ENCODE peak calls at places on chromosomes 4 and X, in five cellular contexts. N is IMR-90, B is dorsolateral prefrontal cortex, F is GM23338, E is astrocyte of the spinal cord. P is an unnamed sample.

GRCh38 chr4:25160714-25161598 is 707 bp upstream of the SEPSECS start:
- DNase-seq in N (no peak), B (no peak), F (no peak), E (peak), P (no peak)

GRCh38 chr4:101418055-101418454 is 70.7 kb upstream of the PPP3CA start:
- DNase-seq in N (no peak), B (no peak), F (no peak), E (peak), P (peak)

GRCh38 chrX:118755633-118756032 is 28.2 kb downstream of the IL13RA1 start:
- DNase-seq in N (no peak), B (no peak), F (no peak), E (no peak), P (no peak)

GRCh38 chrX:155293771-155294170 is 29.5 kb upstream of the RAB39B start:
- DNase-seq in N (no peak), B (no peak), F (no peak), E (no peak), P (no peak)

GRCh38 chr4:19819737-19820136 is 432.0 kb upstream of the SLIT2 start:
- DNase-seq in N (no peak), B (no peak), F (no peak), E (no peak), P (no peak)

GRCh38 chr4:28451346-28451745 is 1590.7 kb downstream of the STIM2 start:
- DNase-seq in N (no peak), B (no peak), F (no peak), E (no peak), P (no peak)

GRCh38 chrX:118603981-118604380 is 108.4 kb downstream of the DOCK11 start:
- DNase-seq in N (peak), B (peak), F (peak), E (peak), P (peak)

GRCh38 chr4:154807042-154807630 is 26.1 kb downstream of the RBM46 start:
- DNase-seq in N (peak), B (no peak), F (peak), E (peak), P (peak)

GRCh38 chrX:130754353-130754752 is 148.7 kb downstream of the ENOX2 start:
- DNase-seq in N (no peak), B (no peak), F (no peak), E (no peak), P (no peak)

GRCh38 chr4:99863-100262 is 24.4 kb upstream of the ZNF718 start:
- DNase-seq in N (no peak), B (no peak), F (peak), E (no peak), P (no peak)

GRCh38 chrX:22300130-22300529 is 27.4 kb downstream of the CBLL2 start:
- DNase-seq in N (peak), B (peak), F (no peak), E (peak), P (peak)

GRCh38 chr4:88963817-88964216 is 93.2 kb downstream of the FAM13A start:
- DNase-seq in N (peak), B (no peak), F (peak), E (peak), P (no peak)

GRCh38 chr4:173752610-173753009 is 222.6 kb upstream of the HAND2 start:
- DNase-seq in N (peak), B (no peak), F (peak), E (no peak), P (no peak)

GRCh38 chr4:54384563-54384962 is 155.5 kb downstream of the PDGFRA start:
- DNase-seq in N (peak), B (no peak), F (peak), E (peak), P (peak)

GRCh38 chrX:105552395-105552794 is 269.9 kb upstream of the NRK start:
- DNase-seq in N (no peak), B (no peak), F (no peak), E (peak), P (no peak)

GRCh38 chr4:184263461-184263860 is 45.8 kb upstream of the ENPP6 start:
- DNase-seq in N (no peak), B (no peak), F (no peak), E (no peak), P (no peak)

GRCh38 chr4:113683143-113683542 is 78.4 kb downstream of the CAMK2D start:
- DNase-seq in N (no peak), B (no peak), F (no peak), E (no peak), P (no peak)

GRCh38 chr4:102606261-102606660 is 105.1 kb downstream of the NFKB1 start:
- DNase-seq in N (no peak), B (no peak), F (no peak), E (no peak), P (no peak)

GRCh38 chrX:1502241-1502640 is 34.7 kb downstream of the P2RY8 start:
- DNase-seq in N (no peak), B (no peak), F (no peak), E (no peak), P (no peak)

GRCh38 chr4:2247128-2248043 is 5.5 kb upstream of the HAUS3 start:
- DNase-seq in N (no peak), B (no peak), F (no peak), E (no peak), P (no peak)

GRCh38 chr4:2402941-2403340 is 15.5 kb downstream of the ZFYVE28 start:
- DNase-seq in N (no peak), B (no peak), F (no peak), E (no peak), P (no peak)

GRCh38 chrX:123648028-123648810 is 84.6 kb downstream of the THOC2 start:
- DNase-seq in N (peak), B (no peak), F (peak), E (peak), P (peak)

GRCh38 chr4:123116412-123116811 is 194.0 kb upstream of the NUDT6 start:
- DNase-seq in N (peak), B (no peak), F (no peak), E (peak), P (no peak)

GRCh38 chr4:88792268-88792781 is 94.7 kb upstream of the NAP1L5 start:
- DNase-seq in N (peak), B (no peak), F (peak), E (peak), P (no peak)

GRCh38 chrX:153909024-153909979 is 4.8 kb downstream of the AVPR2 start:
- DNase-seq in N (no peak), B (peak), F (peak), E (no peak), P (no peak)

GRCh38 chrX:128457674-128458073 is 405.5 kb upstream of the ACTRT1 start:
- DNase-seq in N (no peak), B (no peak), F (no peak), E (no peak), P (no peak)

GRCh38 chr4:146095867-146096266 is 79.7 kb upstream of the LSM6 start:
- DNase-seq in N (no peak), B (no peak), F (no peak), E (no peak), P (no peak)

GRCh38 chr4:98496446-98496845 is 162.0 kb downstream of the TSPAN5 start:
- DNase-seq in N (no peak), B (no peak), F (no peak), E (no peak), P (no peak)

GRCh38 chr4:53541577-53542206 is 49.6 kb downstream of the LNX1 start:
- DNase-seq in N (peak), B (no peak), F (no peak), E (peak), P (peak)

GRCh38 chr4:7933631-7934510 is 5.8 kb downstream of the AFAP1 start:
- DNase-seq in N (peak), B (no peak), F (no peak), E (no peak), P (no peak)

GRCh38 chrX:109886122-109886761 is 116.7 kb upstream of the TMEM164 start:
- DNase-seq in N (peak), B (no peak), F (peak), E (peak), P (peak)

GRCh38 chr4:127601029-127601428 is 31.7 kb upstream of the INTU start:
- DNase-seq in N (peak), B (no peak), F (no peak), E (peak), P (no peak)

GRCh38 chr4:97593248-97593647 is 550.0 kb downstream of the STPG2 start:
- DNase-seq in N (no peak), B (no peak), F (no peak), E (no peak), P (no peak)

GRCh38 chrX:95903490-95903889 is 781.2 kb upstream of the DIAPH2 start:
- DNase-seq in N (no peak), B (no peak), F (peak), E (no peak), P (no peak)

GRCh38 chr4:169226565-169226964 is 44.2 kb downstream of the SH3RF1 start:
- DNase-seq in N (no peak), B (no peak), F (no peak), E (no peak), P (no peak)

GRCh38 chrX:16143968-16144367 is 20.6 kb downstream of the GRPR start:
- DNase-seq in N (no peak), B (no peak), F (no peak), E (no peak), P (no peak)

GRCh38 chr4:52713456-52713937 is 37.7 kb downstream of the ERVMER34-1 start:
- DNase-seq in N (peak), B (no peak), F (no peak), E (no peak), P (no peak)

GRCh38 chrX:140765043-140765784 is 55.7 kb downstream of the LINC00632 start:
- DNase-seq in N (peak), B (no peak), F (peak), E (peak), P (peak)

GRCh38 chrX:30414144-30414543 is 105.0 kb upstream of the NR0B1 start:
- DNase-seq in N (no peak), B (no peak), F (no peak), E (no peak), P (no peak)

DNA sequence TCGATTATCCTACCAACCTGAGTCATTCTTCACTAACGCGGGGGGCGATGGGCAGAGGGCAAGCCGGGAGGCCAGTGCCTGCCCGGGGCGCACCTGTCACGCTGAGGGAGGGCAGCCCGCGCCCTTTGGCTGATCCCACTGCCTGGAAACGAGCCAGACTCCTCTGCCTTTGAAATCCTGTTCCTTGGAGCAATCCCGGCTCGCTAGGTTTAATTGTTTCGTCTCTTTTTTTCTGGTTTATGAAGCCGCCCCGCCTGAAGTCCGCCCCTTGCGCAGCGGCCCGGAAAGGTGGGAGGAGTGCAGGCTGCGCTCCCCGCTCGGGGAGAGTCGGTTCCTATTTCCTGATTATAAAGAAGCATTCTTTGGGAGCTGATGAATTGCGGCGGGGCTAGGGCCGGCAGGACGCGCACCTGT is 484.2 kb downstream of the BCOR start:
- DNase-seq in N (no peak), B (peak), F (peak), E (peak), P (no peak)
- H3K4me3 ChIP-seq in N (no peak), B (peak), F (peak), E (no peak), P (peak)

GRCh38 chr4:48985976-48986653 is at the start of gene CWH43:
- DNase-seq in N (no peak), B (no peak), F (peak), E (no peak), P (no peak)

GRCh38 chr4:48989461-48990203 is 3.6 kb downstream of the CWH43 start:
- DNase-seq in N (no peak), B (no peak), F (no peak), E (no peak), P (no peak)

GRCh38 chr4:48985602-48985975 is 486 bp upstream of the CWH43 start:
- DNase-seq in N (no peak), B (no peak), F (no peak), E (no peak), P (no peak)

GRCh38 chr4:48991357-48991756 is 5.3 kb downstream of the CWH43 start:
- DNase-seq in N (no peak), B (no peak), F (no peak), E (no peak), P (no peak)

GRCh38 chr4:48986654-48987164 is 634 bp downstream of the CWH43 start:
- DNase-seq in N (no peak), B (no peak), F (no peak), E (no peak), P (no peak)
- H3K4me3 ChIP-seq in N (no peak), B (no peak), F (peak), E (no peak), P (no peak)

GRCh38 chr4:107035711-107036601 is at the start of gene DKK2:
- DNase-seq in N (peak), B (peak), F (peak), E (peak), P (no peak)

GRCh38 chr4:107037188-107037587 is 1.1 kb upstream of the DKK2 start:
- DNase-seq in N (peak), B (peak), F (peak), E (peak), P (no peak)

GRCh38 chr4:107034091-107034698 is 1.9 kb downstream of the DKK2 start:
- DNase-seq in N (no peak), B (peak), F (peak), E (peak), P (no peak)

GRCh38 chr4:107034982-107035710 is 967 bp downstream of the DKK2 start:
- DNase-seq in N (peak), B (peak), F (peak), E (peak), P (no peak)

GRCh38 chr4:107036602-107037151 is 564 bp upstream of the DKK2 start:
- DNase-seq in N (no peak), B (peak), F (peak), E (no peak), P (no peak)
- H3K4me3 ChIP-seq in N (peak), B (peak), F (peak), E (peak), P (peak)

GRCh38 chrX:66014560-66014959 is 25.3 kb downstream of the VSIG4 start:
- DNase-seq in N (no peak), B (no peak), F (no peak), E (no peak), P (no peak)
- H3K4me3 ChIP-seq in N (no peak), B (no peak), F (no peak), E (no peak), P (no peak)

DNA sequence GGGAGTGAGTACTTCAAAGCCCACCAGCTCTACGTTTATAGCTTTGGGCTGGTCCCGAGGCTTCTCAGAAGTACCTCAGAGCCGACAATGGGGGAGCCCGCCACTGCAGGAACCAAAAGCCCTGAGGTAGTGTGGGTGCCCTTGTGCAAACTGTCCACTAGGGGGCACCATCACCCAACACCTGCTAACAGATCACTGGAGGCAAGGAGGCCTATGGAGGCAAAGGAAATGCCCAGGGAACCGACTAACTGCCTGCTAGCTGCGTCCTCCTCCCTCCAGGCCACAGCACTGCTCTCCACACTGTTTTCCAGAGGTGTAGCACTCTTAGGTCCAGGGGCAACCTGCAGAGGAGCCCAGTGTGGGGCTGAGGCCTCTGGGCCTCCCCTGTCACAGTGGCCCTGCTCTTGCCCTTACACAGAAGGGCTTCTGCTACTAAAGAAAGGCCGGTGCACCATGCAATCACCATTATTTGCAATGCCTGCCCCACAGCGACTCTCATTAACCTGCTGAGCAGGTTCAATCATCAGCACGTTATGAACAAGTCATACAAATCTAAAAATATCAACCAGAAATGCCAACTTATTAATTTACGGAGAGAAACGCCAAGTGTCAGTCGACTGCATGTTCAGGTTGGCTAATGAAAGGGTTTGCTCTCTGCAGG is 159.1 kb downstream of the NSUN7 start:
- DNase-seq in N (peak), B (peak), F (peak), E (peak), P (peak)
- H3K4me3 ChIP-seq in N (no peak), B (no peak), F (no peak), E (no peak), P (no peak)

P was measured in astrocyte of the cerebellum.